ENCODE peak calls at places on chromosome 13, in ten cellular contexts. One of them, this sample, is unnamed. For H3K4me1, the result is how much of the 10 kb centered on the place peaks cover.

GRCh38 chr13:50243926-50244325 is 228.7 kb downstream of the KCNRG start:
- DNase-seq in K562: no peak
- DNase-seq in suprapubic skin: no peak
- DNase-seq in endothelial cell of umbilical vein: no peak
- DNase-seq in breast epithelium: no peak
- DNase-seq in H1: no peak
- DNase-seq in esophagus muscularis mucosa: no peak
- DNase-seq in HCT116: no peak
- DNase-seq in SK-N-SH: no peak
- DNase-seq in GM23338: no peak
- DNase-seq in this sample: no peak

GRCh38 chr13:41060723-41061074 is 610 bp upstream of the WBP4 start:
- DNase-seq in K562: peak
- DNase-seq in suprapubic skin: peak
- DNase-seq in endothelial cell of umbilical vein: peak
- DNase-seq in breast epithelium: peak
- DNase-seq in H1: peak
- DNase-seq in esophagus muscularis mucosa: peak
- DNase-seq in HCT116: peak
- DNase-seq in SK-N-SH: peak
- DNase-seq in GM23338: peak
- DNase-seq in this sample: peak

GRCh38 chr13:40116008-40116407 is 460.5 kb downstream of the COG6 start:
- DNase-seq in K562: peak
- DNase-seq in suprapubic skin: no peak
- DNase-seq in endothelial cell of umbilical vein: peak
- DNase-seq in breast epithelium: no peak
- DNase-seq in H1: no peak
- DNase-seq in esophagus muscularis mucosa: no peak
- DNase-seq in HCT116: peak
- DNase-seq in SK-N-SH: no peak
- DNase-seq in GM23338: peak
- DNase-seq in this sample: peak

GRCh38 chr13:29006359-29006850 is 186.3 kb downstream of the MTUS2 start:
- DNase-seq in K562: no peak
- DNase-seq in suprapubic skin: no peak
- DNase-seq in endothelial cell of umbilical vein: no peak
- DNase-seq in breast epithelium: no peak
- DNase-seq in H1: no peak
- DNase-seq in esophagus muscularis mucosa: peak
- DNase-seq in HCT116: no peak
- DNase-seq in SK-N-SH: no peak
- DNase-seq in GM23338: no peak
- DNase-seq in this sample: no peak

GRCh38 chr13:43133792-43134191 is 110.4 kb downstream of the DNAJC15 start:
- DNase-seq in K562: no peak
- DNase-seq in suprapubic skin: no peak
- DNase-seq in endothelial cell of umbilical vein: no peak
- DNase-seq in breast epithelium: no peak
- DNase-seq in H1: no peak
- DNase-seq in esophagus muscularis mucosa: no peak
- DNase-seq in HCT116: no peak
- DNase-seq in SK-N-SH: no peak
- DNase-seq in GM23338: peak
- DNase-seq in this sample: no peak

GRCh38 chr13:40181203-40181845 is 485.1 kb downstream of the FOXO1 start:
- DNase-seq in K562: peak
- DNase-seq in suprapubic skin: no peak
- DNase-seq in endothelial cell of umbilical vein: peak
- DNase-seq in breast epithelium: no peak
- DNase-seq in H1: no peak
- DNase-seq in esophagus muscularis mucosa: no peak
- DNase-seq in HCT116: no peak
- DNase-seq in SK-N-SH: no peak
- DNase-seq in GM23338: no peak
- DNase-seq in this sample: no peak

GRCh38 chr13:29587645-29588044 is 7.8 kb downstream of the SLC7A1 start:
- DNase-seq in K562: peak
- DNase-seq in suprapubic skin: no peak
- DNase-seq in endothelial cell of umbilical vein: no peak
- DNase-seq in breast epithelium: no peak
- DNase-seq in H1: no peak
- DNase-seq in esophagus muscularis mucosa: no peak
- DNase-seq in HCT116: no peak
- DNase-seq in SK-N-SH: no peak
- DNase-seq in GM23338: no peak
- DNase-seq in this sample: no peak

GRCh38 chr13:82002693-82003092 is 1661.8 kb upstream of the SPRY2 start:
- DNase-seq in K562: no peak
- DNase-seq in suprapubic skin: no peak
- DNase-seq in endothelial cell of umbilical vein: peak
- DNase-seq in breast epithelium: no peak
- DNase-seq in H1: no peak
- DNase-seq in esophagus muscularis mucosa: no peak
- DNase-seq in HCT116: no peak
- DNase-seq in SK-N-SH: no peak
- DNase-seq in GM23338: no peak
- DNase-seq in this sample: no peak

GRCh38 chr13:113898391-113898790 is 34.5 kb upstream of the GAS6 start:
- DNase-seq in K562: no peak
- DNase-seq in suprapubic skin: no peak
- DNase-seq in endothelial cell of umbilical vein: no peak
- DNase-seq in breast epithelium: peak
- DNase-seq in H1: no peak
- DNase-seq in esophagus muscularis mucosa: peak
- DNase-seq in HCT116: no peak
- DNase-seq in SK-N-SH: no peak
- DNase-seq in GM23338: no peak
- DNase-seq in this sample: no peak

GRCh38 chr13:21012841-21013681 is 48.3 kb downstream of the LATS2 start:
- DNase-seq in K562: no peak
- DNase-seq in suprapubic skin: no peak
- DNase-seq in endothelial cell of umbilical vein: peak
- DNase-seq in breast epithelium: no peak
- DNase-seq in H1: no peak
- DNase-seq in esophagus muscularis mucosa: no peak
- DNase-seq in HCT116: no peak
- DNase-seq in SK-N-SH: no peak
- DNase-seq in GM23338: no peak
- DNase-seq in this sample: no peak

GRCh38 chr13:50634339-50634738 is 209.2 kb downstream of the DLEU7 start:
- DNase-seq in K562: no peak
- DNase-seq in suprapubic skin: no peak
- DNase-seq in endothelial cell of umbilical vein: no peak
- DNase-seq in breast epithelium: no peak
- DNase-seq in H1: no peak
- DNase-seq in esophagus muscularis mucosa: no peak
- DNase-seq in HCT116: no peak
- DNase-seq in SK-N-SH: no peak
- DNase-seq in GM23338: no peak
- DNase-seq in this sample: no peak

DNA sequence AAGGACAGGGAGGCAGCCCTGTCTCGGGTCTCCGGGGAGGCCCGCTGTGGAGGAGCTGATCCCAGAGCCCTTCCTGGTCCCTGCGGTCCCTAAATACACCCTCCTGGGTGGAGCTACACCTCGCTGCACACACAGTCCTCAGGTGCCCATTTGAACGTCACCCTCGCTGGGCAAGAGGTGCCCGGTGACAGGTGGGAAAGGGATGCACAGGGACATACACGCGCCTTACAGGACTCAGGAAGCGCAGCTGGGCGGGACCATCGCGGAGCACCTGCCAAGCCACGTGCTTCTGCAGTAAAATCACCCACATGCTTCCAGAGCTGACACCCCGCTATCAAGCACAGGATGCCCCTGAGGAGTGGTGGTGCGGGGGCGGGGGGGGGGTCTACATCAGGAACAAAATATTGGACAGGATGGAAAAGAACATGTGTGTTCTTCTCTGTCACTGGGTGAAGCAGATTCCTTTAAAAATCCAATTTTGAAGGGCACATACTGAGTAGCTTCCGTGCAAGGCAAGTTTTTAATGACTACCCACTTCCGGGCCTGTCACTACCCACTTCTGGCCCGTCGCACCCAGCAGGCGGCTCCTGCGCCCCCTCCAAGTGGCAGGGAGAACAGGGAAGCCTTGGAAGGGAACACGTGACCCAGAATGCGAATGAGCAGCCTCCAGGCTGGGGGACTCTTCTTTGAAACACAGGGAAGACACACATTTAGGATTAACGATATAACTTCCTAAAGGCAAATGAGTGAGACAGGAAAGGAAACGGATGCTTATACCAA is 78.9 kb downstream of the COL4A1 start:
- DNase-seq in K562: no peak
- DNase-seq in suprapubic skin: no peak
- DNase-seq in endothelial cell of umbilical vein: no peak
- DNase-seq in breast epithelium: no peak
- DNase-seq in H1: no peak
- DNase-seq in esophagus muscularis mucosa: peak
- DNase-seq in HCT116: no peak
- DNase-seq in SK-N-SH: no peak
- DNase-seq in GM23338: no peak
- DNase-seq in this sample: no peak
- TF ChIP-seq POLR2AphosphoS5 in K562: no peak
- TF ChIP-seq POLR2AphosphoS5 in suprapubic skin: no peak
- TF ChIP-seq POLR2AphosphoS5 in endothelial cell of umbilical vein: no peak
- TF ChIP-seq POLR2AphosphoS5 in breast epithelium: no peak
- TF ChIP-seq POLR2AphosphoS5 in H1: no peak
- TF ChIP-seq POLR2AphosphoS5 in esophagus muscularis mucosa: no peak
- TF ChIP-seq POLR2AphosphoS5 in HCT116: no peak
- TF ChIP-seq POLR2AphosphoS5 in SK-N-SH: no peak
- TF ChIP-seq POLR2AphosphoS5 in GM23338: no peak
- TF ChIP-seq POLR2AphosphoS5 in this sample: no peak

DNA sequence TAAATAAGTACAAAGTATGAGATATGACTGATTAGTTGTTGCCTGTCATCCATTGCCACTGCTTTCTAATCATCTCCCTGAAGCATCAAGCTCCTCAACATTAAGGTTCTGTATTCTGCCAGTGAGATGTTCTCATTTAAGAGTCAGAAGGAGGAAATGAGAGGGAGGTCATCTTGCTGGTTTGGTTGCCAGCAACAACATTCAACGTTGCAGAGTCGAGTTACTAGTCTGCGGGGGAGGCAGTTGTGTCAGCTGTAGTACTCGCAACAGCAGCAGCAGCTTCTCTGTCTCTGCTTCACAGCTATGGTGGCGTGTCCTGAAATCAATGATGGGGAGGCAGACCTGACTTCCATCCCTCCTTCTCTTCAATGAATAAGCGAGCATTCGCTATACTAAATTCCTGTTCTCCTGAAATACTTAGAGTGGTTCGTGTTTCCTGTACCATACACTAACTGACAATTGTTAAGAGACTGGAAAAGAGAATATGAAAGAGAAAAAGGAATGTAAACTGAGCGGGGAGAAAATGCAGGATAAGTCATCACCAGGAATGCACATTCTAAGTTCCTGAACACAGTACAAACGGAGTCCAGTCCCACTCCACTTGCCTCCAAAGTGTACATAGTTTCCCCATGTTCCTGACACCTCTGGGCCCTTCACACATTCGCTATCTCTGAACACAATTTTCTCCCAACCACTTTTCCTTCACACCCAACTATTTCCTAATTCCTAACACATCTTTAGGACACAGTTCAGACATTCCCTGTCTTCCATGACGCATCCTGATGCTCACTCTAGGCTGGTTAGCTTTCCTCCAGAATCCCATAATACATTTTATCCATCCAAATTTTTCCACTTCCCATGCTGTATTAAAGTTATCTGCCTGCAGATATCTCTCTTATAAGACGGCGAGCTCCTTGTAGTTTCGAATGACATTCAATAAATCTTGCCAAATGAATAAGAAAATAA is 263.0 kb downstream of the KLF12 start:
- DNase-seq in K562: no peak
- DNase-seq in suprapubic skin: no peak
- DNase-seq in endothelial cell of umbilical vein: peak
- DNase-seq in breast epithelium: no peak
- DNase-seq in H1: no peak
- DNase-seq in esophagus muscularis mucosa: no peak
- DNase-seq in HCT116: no peak
- DNase-seq in SK-N-SH: no peak
- DNase-seq in GM23338: peak
- DNase-seq in this sample: no peak
- H3K4me1 ChIP-seq in K562: under half
- H3K4me1 ChIP-seq in suprapubic skin: under half
- H3K4me1 ChIP-seq in endothelial cell of umbilical vein: under half
- H3K4me1 ChIP-seq in breast epithelium: under half
- H3K4me1 ChIP-seq in H1: under half
- H3K4me1 ChIP-seq in esophagus muscularis mucosa: under half
- H3K4me1 ChIP-seq in HCT116: under half
- H3K4me1 ChIP-seq in SK-N-SH: under half
- H3K4me1 ChIP-seq in GM23338: under half
- H3K4me1 ChIP-seq in this sample: under half

DNA sequence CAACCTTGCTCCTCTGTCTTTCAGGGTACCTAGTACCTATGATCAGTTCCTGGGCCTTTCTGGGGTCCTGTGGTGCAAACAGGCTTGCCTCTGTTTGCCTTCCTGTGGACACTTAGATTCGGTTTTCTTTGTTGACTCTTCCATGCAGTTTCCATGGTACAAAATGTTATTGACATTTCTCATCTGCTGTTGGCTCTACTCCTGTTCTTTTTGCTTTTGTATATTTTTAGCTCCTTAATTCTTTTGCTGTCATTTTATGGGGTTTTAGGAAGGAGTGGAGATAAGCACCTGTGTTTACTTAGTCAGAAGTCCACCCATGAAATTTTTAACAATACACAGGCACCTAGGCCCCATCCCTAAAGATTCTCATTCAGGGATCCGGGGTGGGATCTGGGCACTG is 20.5 kb upstream of the CNMD start:
- DNase-seq in K562: no peak
- DNase-seq in suprapubic skin: no peak
- DNase-seq in endothelial cell of umbilical vein: no peak
- DNase-seq in breast epithelium: no peak
- DNase-seq in H1: no peak
- DNase-seq in esophagus muscularis mucosa: no peak
- DNase-seq in HCT116: no peak
- DNase-seq in SK-N-SH: no peak
- DNase-seq in GM23338: no peak
- DNase-seq in this sample: no peak
- TF ChIP-seq POLR2AphosphoS5 in K562: no peak
- TF ChIP-seq POLR2AphosphoS5 in suprapubic skin: no peak
- TF ChIP-seq POLR2AphosphoS5 in endothelial cell of umbilical vein: no peak
- TF ChIP-seq POLR2AphosphoS5 in breast epithelium: no peak
- TF ChIP-seq POLR2AphosphoS5 in H1: no peak
- TF ChIP-seq POLR2AphosphoS5 in esophagus muscularis mucosa: no peak
- TF ChIP-seq POLR2AphosphoS5 in HCT116: no peak
- TF ChIP-seq POLR2AphosphoS5 in SK-N-SH: no peak
- TF ChIP-seq POLR2AphosphoS5 in GM23338: no peak
- TF ChIP-seq POLR2AphosphoS5 in this sample: no peak

DNA sequence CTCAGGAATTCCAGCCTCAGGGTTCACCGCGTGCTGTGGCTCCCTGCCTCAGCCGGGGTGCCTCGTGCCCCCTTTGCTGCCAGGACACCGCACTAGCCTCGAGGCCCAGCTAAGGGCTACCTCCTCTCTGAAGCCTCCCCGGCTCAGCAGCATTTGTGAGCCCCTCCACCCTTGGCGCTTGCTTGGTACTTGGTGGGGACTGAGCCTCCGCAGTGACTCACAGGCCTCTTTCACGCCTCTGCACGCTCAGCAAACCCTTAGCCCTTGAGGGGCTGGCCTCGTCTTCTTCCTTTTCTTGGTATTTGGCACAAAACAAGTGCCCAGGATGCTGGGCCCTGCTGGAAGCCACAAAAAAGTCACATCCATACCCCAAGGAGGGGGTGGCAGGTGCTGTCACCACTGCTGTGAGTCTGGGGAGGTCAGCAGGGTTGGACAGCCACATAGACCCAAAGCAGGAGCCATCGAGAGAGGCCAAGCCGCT is 85.4 kb upstream of the TM9SF2 start:
- DNase-seq in K562: no peak
- DNase-seq in suprapubic skin: peak
- DNase-seq in endothelial cell of umbilical vein: no peak
- DNase-seq in breast epithelium: no peak
- DNase-seq in H1: no peak
- DNase-seq in esophagus muscularis mucosa: no peak
- DNase-seq in HCT116: no peak
- DNase-seq in SK-N-SH: no peak
- DNase-seq in GM23338: no peak
- DNase-seq in this sample: no peak
- H3K4me1 ChIP-seq in K562: under half
- H3K4me1 ChIP-seq in suprapubic skin: under half
- H3K4me1 ChIP-seq in endothelial cell of umbilical vein: under half
- H3K4me1 ChIP-seq in breast epithelium: under half
- H3K4me1 ChIP-seq in H1: under half
- H3K4me1 ChIP-seq in esophagus muscularis mucosa: under half
- H3K4me1 ChIP-seq in HCT116: under half
- H3K4me1 ChIP-seq in SK-N-SH: under half
- H3K4me1 ChIP-seq in GM23338: under half
- H3K4me1 ChIP-seq in this sample: under half